ENCODE peak calls at places on chromosome 4, in eight cellular contexts. X, L, I, S, J, O, Z and K are unnamed samples.

GRCh38 chr4:98166025-98166730 is 22.9 kb upstream of the STPG2 start:
- DNase-seq in X (peak; percentile 20), L (no peak), I (peak; percentile 51), S (peak; percentile 83), J (no peak), O (peak; percentile 41), Z (no peak), K (no peak)

GRCh38 chr4:3256230-3257124 is 7.5 kb downstream of the MSANTD1 start:
- DNase-seq in X (no peak), L (peak; percentile 35), I (no peak), S (no peak), J (no peak), O (no peak), Z (peak; percentile 3), K (no peak)

GRCh38 chr4:74039065-74039763 is 725 bp upstream of the CXCL3 start:
- DNase-seq in X (no peak), L (no peak), I (peak; percentile 45), S (no peak), J (no peak), O (no peak), Z (no peak), K (peak; percentile 45)

GRCh38 chr4:154722262-154722661 is 21.5 kb upstream of the LRAT start:
- DNase-seq in X (no peak), L (no peak), I (no peak), S (no peak), J (no peak), O (no peak), Z (no peak), K (no peak)

GRCh38 chr4:186715077-186715476 is 8.6 kb downstream of the FAT1 start:
- DNase-seq in X (no peak), L (no peak), I (no peak), S (no peak), J (no peak), O (no peak), Z (no peak), K (no peak)

GRCh38 chr4:139275281-139275735 is 4.7 kb downstream of the MGARP start:
- DNase-seq in X (no peak), L (no peak), I (no peak), S (no peak), J (no peak), O (no peak), Z (no peak), K (no peak)

GRCh38 chr4:98780111-98780549 is 121.7 kb upstream of the TSPAN5 start:
- DNase-seq in X (no peak), L (no peak), I (no peak), S (no peak), J (no peak), O (no peak), Z (no peak), K (peak; percentile 91)

GRCh38 chr4:55214172-55214571 is 88.8 kb upstream of the KDR start:
- DNase-seq in X (no peak), L (no peak), I (no peak), S (no peak), J (no peak), O (no peak), Z (no peak), K (no peak)

GRCh38 chr4:135777386-135777785 is 1575.8 kb upstream of the PABPC4L start:
- DNase-seq in X (no peak), L (no peak), I (no peak), S (no peak), J (no peak), O (no peak), Z (no peak), K (no peak)

GRCh38 chr4:185585211-185585610 is 49.9 kb upstream of the PDLIM3 start:
- DNase-seq in X (no peak), L (no peak), I (no peak), S (no peak), J (no peak), O (no peak), Z (no peak), K (no peak)

GRCh38 chr4:109009909-109010308 is 247.1 kb upstream of the ETNPPL start:
- DNase-seq in X (no peak), L (no peak), I (peak; percentile 84), S (no peak), J (no peak), O (no peak), Z (no peak), K (no peak)

GRCh38 chr4:93830090-93830818 is 1.7 kb downstream of the ATOH1 start:
- DNase-seq in X (no peak), L (no peak), I (no peak), S (no peak), J (no peak), O (no peak), Z (no peak), K (no peak)

GRCh38 chr4:18440527-18441215 is 419.1 kb upstream of the LCORL start:
- DNase-seq in X (no peak), L (no peak), I (no peak), S (no peak), J (no peak), O (no peak), Z (no peak), K (no peak)

GRCh38 chr4:37770016-37770415 is 56.5 kb upstream of the PGM2 start:
- DNase-seq in X (no peak), L (no peak), I (peak; percentile 77), S (no peak), J (no peak), O (no peak), Z (no peak), K (peak; percentile 85)

GRCh38 chr4:88018471-88018870 is 11.0 kb downstream of the PKD2 start:
- DNase-seq in X (no peak), L (no peak), I (peak; percentile 94), S (no peak), J (no peak), O (no peak), Z (no peak), K (peak; percentile 87)

GRCh38 chr4:165994706-165995105 is 121.7 kb downstream of the TLL1 start:
- DNase-seq in X (no peak), L (no peak), I (peak; percentile 6), S (no peak), J (no peak), O (no peak), Z (no peak), K (peak; percentile 13)

GRCh38 chr4:5381981-5382441 is 326.3 kb downstream of the EVC2 start:
- DNase-seq in X (peak; percentile 31), L (no peak), I (peak; percentile 56), S (no peak), J (no peak), O (no peak), Z (no peak), K (no peak)

GRCh38 chr4:99033956-99034355 is 38.4 kb downstream of the METAP1 start:
- DNase-seq in X (no peak), L (no peak), I (no peak), S (no peak), J (no peak), O (no peak), Z (no peak), K (peak; percentile 25)

GRCh38 chr4:69038582-69038981 is 57.7 kb upstream of the UGT2B7 start:
- DNase-seq in X (no peak), L (no peak), I (peak; percentile 26), S (no peak), J (no peak), O (peak; percentile 18), Z (no peak), K (no peak)

GRCh38 chr4:138158746-138159297 is 83.3 kb downstream of the SLC7A11 start:
- DNase-seq in X (no peak), L (no peak), I (peak; percentile 85), S (no peak), J (no peak), O (no peak), Z (no peak), K (no peak)

GRCh38 chr4:101259876-101260275 is 87.5 kb downstream of the PPP3CA start:
- DNase-seq in X (no peak), L (no peak), I (peak; percentile 61), S (no peak), J (no peak), O (no peak), Z (no peak), K (no peak)

GRCh38 chr4:150580244-150580643 is 1.7 kb upstream of the MAB21L2 start:
- DNase-seq in X (no peak), L (no peak), I (no peak), S (no peak), J (no peak), O (no peak), Z (no peak), K (no peak)

GRCh38 chr4:14262221-14262620 is 634.7 kb upstream of the BOD1L1 start:
- DNase-seq in X (no peak), L (no peak), I (no peak), S (no peak), J (no peak), O (no peak), Z (no peak), K (no peak)

DNA sequence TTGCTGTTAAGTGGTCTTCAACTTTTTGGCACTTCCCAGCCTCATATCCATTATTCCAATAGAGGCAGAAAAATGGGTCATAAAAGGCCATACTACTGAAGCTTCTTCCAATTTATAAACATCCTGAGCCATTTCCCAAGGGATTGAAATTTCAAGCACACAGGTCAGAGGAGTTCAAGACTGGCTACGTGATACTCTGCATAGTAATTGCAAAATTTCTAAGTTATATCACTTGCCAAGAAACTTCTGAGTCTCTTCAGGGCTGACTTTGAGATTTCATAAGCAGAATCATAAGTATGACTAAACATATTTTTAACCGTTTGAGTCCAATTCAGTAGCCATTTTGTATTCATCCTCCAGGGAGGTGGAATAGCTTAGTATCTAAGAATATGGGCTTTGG is 75.6 kb upstream of the RXFP1 start:
- DNase-seq in X (no peak), L (no peak), I (peak; percentile 85), S (no peak), J (no peak), O (no peak), Z (no peak), K (no peak)
- H3K4me3 ChIP-seq in X (no peak overlapping the region), L (no peak overlapping the region), I (no peak overlapping the region), S (no peak overlapping the region), J (no peak overlapping the region), O (no peak overlapping the region), Z (no peak overlapping the region), K (no peak overlapping the region)

GRCh38 chr4:168825975-168826374 is 184.1 kb downstream of the CBR4 start:
- DNase-seq in X (no peak), L (no peak), I (peak; percentile 73), S (no peak), J (no peak), O (no peak), Z (no peak), K (no peak)
- H3K27ac ChIP-seq in X (no peak overlapping the region), L (no peak overlapping the region), I (no peak overlapping the region), S (no peak overlapping the region), J (no peak overlapping the region), O (no peak overlapping the region), Z (no peak overlapping the region), K (no peak overlapping the region)

DNA sequence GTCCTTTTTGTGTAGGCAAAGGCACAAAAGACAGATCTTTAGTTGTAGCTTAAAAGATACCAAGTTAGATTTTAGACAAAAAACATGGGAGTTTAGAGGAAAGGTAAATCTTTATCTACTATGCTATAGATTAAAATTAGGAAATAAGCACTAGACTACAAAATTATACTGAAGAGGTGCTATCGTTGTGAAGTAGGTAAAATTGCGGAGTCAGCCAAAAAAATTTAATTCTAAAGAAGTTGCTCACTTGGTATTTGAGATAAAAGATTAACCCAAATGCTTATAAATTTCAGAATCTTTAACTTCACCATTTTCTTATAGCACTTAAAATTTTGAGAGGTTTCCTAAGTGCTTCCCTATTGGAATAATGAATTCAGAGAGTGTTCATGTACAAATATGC is 604.1 kb downstream of the GRXCR1 start:
- DNase-seq in X (no peak), L (no peak), I (no peak), S (no peak), J (no peak), O (no peak), Z (no peak), K (no peak)
- H3K4me3 ChIP-seq in X (no peak overlapping the region), L (no peak overlapping the region), I (no peak overlapping the region), S (no peak overlapping the region), J (no peak overlapping the region), O (no peak overlapping the region), Z (no peak overlapping the region), K (no peak overlapping the region)

GRCh38 chr4:118761387-118762016 is 74.4 kb downstream of the SEC24D start:
- DNase-seq in X (no peak), L (no peak), I (no peak), S (no peak), J (no peak), O (no peak), Z (no peak), K (no peak)
- H3K27ac ChIP-seq in X (no peak overlapping the region), L (no peak overlapping the region), I (no peak overlapping the region), S (no peak overlapping the region), J (no peak overlapping the region), O (no peak overlapping the region), Z (peak overlapping the region; percentile 80), K (no peak overlapping the region)